ENCODE peak calls at places on chromosomes 11 and 22, in five cellular contexts. K, J, D, T and Q are unnamed samples.
A peak's percentile ranks its signal among the peaks of the same experiment; 100 is the strongest.

GRCh38 chr11:86802601-86803051 is 2.3 kb downstream of the PRSS23 start:
- DNase-seq in K (peak; percentile 21), J (no peak), D (peak; percentile 5), T (no peak), Q (peak; percentile 60)

GRCh38 chr11:69292221-69292648 is 1.7 kb upstream of the MYEOV start:
- DNase-seq in K (peak; percentile 53), J (no peak), D (peak; percentile 52), T (no peak), Q (peak; percentile 49)

GRCh38 chr11:70026012-70026411 is 52.1 kb upstream of the ANO1 start:
- DNase-seq in K (no peak), J (no peak), D (no peak), T (no peak), Q (no peak)

GRCh38 chr11:26319906-26320305 is 12.0 kb upstream of the ANO3 start:
- DNase-seq in K (no peak), J (no peak), D (no peak), T (no peak), Q (no peak)

GRCh38 chr11:116466231-116466630 is 306.6 kb downstream of the BUD13 start:
- DNase-seq in K (no peak), J (no peak), D (no peak), T (no peak), Q (no peak)

GRCh38 chr22:27620367-27621154 is 181.0 kb downstream of the MN1 start:
- DNase-seq in K (no peak), J (no peak), D (no peak), T (no peak), Q (no peak)

GRCh38 chr11:73277467-73277866 is 5.3 kb downstream of the P2RY6 start:
- DNase-seq in K (no peak), J (no peak), D (no peak), T (no peak), Q (no peak)

GRCh38 chr11:117552626-117553025 is 225.0 kb downstream of the CEP164 start:
- DNase-seq in K (no peak), J (no peak), D (no peak), T (no peak), Q (no peak)

GRCh38 chr11:27754035-27755017 is 54.1 kb upstream of the BDNF start:
- DNase-seq in K (no peak), J (no peak), D (no peak), T (no peak), Q (no peak)

GRCh38 chr11:124207102-124207792 is 24.1 kb downstream of the OR10D3 start:
- DNase-seq in K (no peak), J (no peak), D (no peak), T (no peak), Q (no peak)

GRCh38 chr11:95520765-95521542 is 268.6 kb downstream of the FAM76B start:
- DNase-seq in K (no peak), J (no peak), D (no peak), T (no peak), Q (no peak)

GRCh38 chr22:45602824-45603301 is 68.8 kb upstream of the ATXN10 start:
- DNase-seq in K (no peak), J (no peak), D (peak; percentile 58), T (peak; percentile 76), Q (peak; percentile 30)

GRCh38 chr11:128929991-128930390 is 12.7 kb downstream of the TP53AIP1 start:
- DNase-seq in K (no peak), J (no peak), D (no peak), T (no peak), Q (no peak)

GRCh38 chr11:73463359-73463758 is 87.2 kb downstream of the RELT start:
- DNase-seq in K (no peak), J (no peak), D (no peak), T (no peak), Q (no peak)

GRCh38 chr11:61489833-61490585 is 18.5 kb upstream of the LRRC10B start:
- DNase-seq in K (no peak), J (peak; percentile 93), D (no peak), T (no peak), Q (no peak)

GRCh38 chr22:25334091-25334490 is 114.7 kb downstream of the CRYBB2 start:
- DNase-seq in K (peak; percentile 97), J (no peak), D (peak; percentile 65), T (peak; percentile 10), Q (peak; percentile 75)

GRCh38 chr11:2377511-2378443 is 667 bp downstream of the CD81 start:
- DNase-seq in K (peak; percentile 66), J (no peak), D (peak; percentile 70), T (no peak), Q (peak; percentile 71)

GRCh38 chr11:118338637-118339061 is 3.9 kb downstream of the CD3D start:
- DNase-seq in K (no peak), J (no peak), D (peak; percentile 82), T (no peak), Q (peak; percentile 82)

GRCh38 chr11:66860449-66860831 is 3.6 kb downstream of the LRFN4 start:
- DNase-seq in K (no peak), J (no peak), D (no peak), T (no peak), Q (no peak)

GRCh38 chr11:125404136-125404810 is 91.8 kb downstream of the FEZ1 start:
- DNase-seq in K (no peak), J (no peak), D (no peak), T (no peak), Q (no peak)

GRCh38 chr11:75280227-75280671 is 39.7 kb downstream of the TPBGL start:
- DNase-seq in K (peak; percentile 84), J (peak; percentile 77), D (peak; percentile 71), T (peak; percentile 52), Q (peak; percentile 66)

GRCh38 chr11:70552441-70553150 is 154.3 kb downstream of the CTTN start:
- DNase-seq in K (no peak), J (no peak), D (no peak), T (no peak), Q (no peak)

GRCh38 chr22:37105990-37106389 is 3.5 kb downstream of the TMPRSS6 start:
- DNase-seq in K (no peak), J (no peak), D (no peak), T (no peak), Q (no peak)

GRCh38 chr11:17813391-17814059 is 78.9 kb downstream of the KCNC1 start:
- DNase-seq in K (no peak), J (no peak), D (no peak), T (no peak), Q (no peak)

GRCh38 chr11:72805214-72805613 is 9.0 kb upstream of the ATG16L2 start:
- DNase-seq in K (no peak), J (no peak), D (no peak), T (no peak), Q (no peak)

GRCh38 chr22:37750596-37751162 is 53.8 kb downstream of the TRIOBP start:
- DNase-seq in K (no peak), J (no peak), D (no peak), T (no peak), Q (no peak)

GRCh38 chr22:11066458-11067285 is 4461.3 kb upstream of the OR11H1 start:
- DNase-seq in K (no peak), J (peak; percentile 62), D (no peak), T (no peak), Q (no peak)

GRCh38 chr11:72753341-72754148 is 1.3 kb upstream of the ARAP1 start:
- DNase-seq in K (no peak), J (no peak), D (no peak), T (no peak), Q (no peak)

GRCh38 chr22:21718492-21718891 is 17.1 kb downstream of the YPEL1 start:
- DNase-seq in K (no peak), J (no peak), D (no peak), T (no peak), Q (no peak)

GRCh38 chr11:133529807-133530500 is 2.3 kb downstream of the OPCML start:
- DNase-seq in K (no peak), J (no peak), D (no peak), T (no peak), Q (no peak)
- TF ChIP-seq CTCF in K (no peak), J (no peak), D (no peak), T (no peak), Q (no peak)

GRCh38 chr11:35082322-35083180 is 56.4 kb upstream of the CD44 start:
- DNase-seq in K (no peak), J (no peak), D (peak; percentile 65), T (peak; percentile 88), Q (peak; percentile 91)
- TF ChIP-seq CTCF in K (no peak), J (no peak), D (no peak), T (no peak), Q (no peak)

DNA sequence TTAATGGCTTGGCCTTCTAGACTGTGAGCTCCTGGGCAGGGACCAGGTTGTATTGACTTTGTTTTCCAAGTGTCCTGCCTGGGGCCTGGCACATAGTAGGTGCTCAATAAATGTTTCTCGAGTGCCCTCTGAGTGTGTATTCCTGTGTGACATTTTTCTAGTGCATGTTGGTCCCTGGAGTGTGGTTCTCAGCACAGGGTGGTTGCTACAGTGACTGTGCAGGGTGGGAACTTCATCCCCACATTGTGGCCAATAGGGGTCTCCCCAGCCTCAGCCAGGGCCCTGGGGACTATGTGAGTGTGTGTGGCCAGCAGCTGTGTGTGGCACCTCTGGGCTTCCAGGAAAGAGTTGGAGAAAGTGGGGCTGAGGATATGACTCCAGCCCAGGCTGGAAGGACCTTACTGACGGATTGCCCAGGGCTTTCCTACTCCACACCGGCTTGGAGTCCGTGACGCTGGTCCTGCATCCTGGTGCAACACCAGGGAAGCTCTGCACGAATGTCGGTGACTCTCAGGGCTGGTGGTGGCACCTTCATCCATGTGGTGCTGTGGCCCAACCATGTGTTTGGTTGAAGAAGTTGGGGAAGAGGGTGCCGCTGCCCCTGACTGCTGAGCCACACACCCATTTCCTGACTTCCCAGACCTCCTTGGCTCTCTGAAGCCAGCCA is 9.0 kb upstream of the MARK2 start:
- DNase-seq in K (peak; percentile 54), J (no peak), D (peak; percentile 43), T (peak; percentile 35), Q (no peak)
- TF ChIP-seq CTCF in K (no peak), J (peak; percentile 21), D (peak; percentile 71), T (peak; percentile 65), Q (peak; percentile 7)

GRCh38 chr11:44178381-44178780 is 82.9 kb downstream of the EXT2 start:
- DNase-seq in K (no peak), J (no peak), D (no peak), T (no peak), Q (no peak)
- TF ChIP-seq CTCF in K (no peak), J (no peak), D (no peak), T (no peak), Q (no peak)